ENCODE peak calls at places on chromosomes 16 and 17, in five cellular contexts. One of them, this sample, is unnamed.
A peak's percentile ranks its signal among the peaks of the same experiment; 100 is the strongest.

GRCh38 chr16:65534121-65534528 is 412.3 kb upstream of the CDH11 start:
- DNase-seq in K562: no peak
- DNase-seq in SK-N-SH: no peak
- DNase-seq in HepG2: no peak
- DNase-seq in H1: no peak
- DNase-seq in this sample: no peak

GRCh38 chr17:62565817-62566216 is 61.7 kb upstream of the MRC2 start:
- DNase-seq in H1: no peak
- DNase-seq in SK-N-SH: no peak
- DNase-seq in HepG2: no peak
- DNase-seq in K562: no peak
- DNase-seq in this sample: peak; percentile 52

GRCh38 chr16:11497329-11497805 is 89.4 kb downstream of the LITAF start:
- DNase-seq in K562: no peak
- DNase-seq in SK-N-SH: peak; percentile 93
- DNase-seq in H1: peak; percentile 67
- DNase-seq in HepG2: peak; percentile 66
- DNase-seq in this sample: peak; percentile 70

GRCh38 chr17:64017381-64017980 is 3.0 kb downstream of the ICAM2 start:
- DNase-seq in SK-N-SH: no peak
- DNase-seq in K562: no peak
- DNase-seq in HepG2: no peak
- DNase-seq in H1: no peak
- DNase-seq in this sample: no peak

GRCh38 chr17:50680126-50680525 is 27.6 kb downstream of the ANKRD40 start:
- DNase-seq in SK-N-SH: no peak
- DNase-seq in H1: no peak
- DNase-seq in HepG2: no peak
- DNase-seq in K562: no peak
- DNase-seq in this sample: no peak

GRCh38 chr16:17228048-17228707 is 242.6 kb downstream of the XYLT1 start:
- DNase-seq in SK-N-SH: no peak
- DNase-seq in H1: no peak
- DNase-seq in K562: peak; percentile 35
- DNase-seq in HepG2: no peak
- DNase-seq in this sample: no peak

GRCh38 chr17:3558603-3559269 is 1.1 kb upstream of the TRPV3 start:
- DNase-seq in HepG2: no peak
- DNase-seq in H1: no peak
- DNase-seq in K562: no peak
- DNase-seq in SK-N-SH: no peak
- DNase-seq in this sample: no peak

GRCh38 chr16:69830534-69831211 is 68.5 kb downstream of the WWP2 start:
- DNase-seq in SK-N-SH: no peak
- DNase-seq in K562: no peak
- DNase-seq in H1: no peak
- DNase-seq in HepG2: peak; percentile 95
- DNase-seq in this sample: no peak

GRCh38 chr16:54171855-54172537 is 114.6 kb downstream of the IRX3 start:
- DNase-seq in SK-N-SH: no peak
- DNase-seq in HepG2: peak; percentile 46
- DNase-seq in K562: no peak
- DNase-seq in H1: no peak
- DNase-seq in this sample: no peak

GRCh38 chr17:39208893-39209292 is 8.8 kb downstream of the RPL19 start:
- DNase-seq in H1: no peak
- DNase-seq in K562: no peak
- DNase-seq in SK-N-SH: no peak
- DNase-seq in HepG2: no peak
- DNase-seq in this sample: no peak

GRCh38 chr16:10494343-10495030 is 85.9 kb downstream of the EMP2 start:
- DNase-seq in HepG2: no peak
- DNase-seq in H1: no peak
- DNase-seq in K562: no peak
- DNase-seq in SK-N-SH: no peak
- DNase-seq in this sample: no peak

GRCh38 chr16:78742501-78743283 is 643.2 kb downstream of the WWOX start:
- DNase-seq in K562: peak; percentile 42
- DNase-seq in SK-N-SH: no peak
- DNase-seq in H1: no peak
- DNase-seq in HepG2: no peak
- DNase-seq in this sample: no peak

GRCh38 chr17:34389343-34389742 is 26.3 kb upstream of the CCL1 start:
- DNase-seq in K562: no peak
- DNase-seq in H1: no peak
- DNase-seq in HepG2: no peak
- DNase-seq in SK-N-SH: no peak
- DNase-seq in this sample: no peak

GRCh38 chr16:49469323-49469670 is 95.7 kb downstream of the C16orf78 start:
- DNase-seq in SK-N-SH: no peak
- DNase-seq in HepG2: no peak
- DNase-seq in K562: no peak
- DNase-seq in H1: no peak
- DNase-seq in this sample: no peak

GRCh38 chr17:8913879-8914278 is 46.4 kb upstream of the PIK3R6 start:
- DNase-seq in K562: no peak
- DNase-seq in H1: no peak
- DNase-seq in SK-N-SH: no peak
- DNase-seq in HepG2: no peak
- DNase-seq in this sample: no peak

GRCh38 chr17:30832438-30832790 is 648 bp downstream of the ATAD5 start:
- DNase-seq in HepG2: no peak
- DNase-seq in K562: no peak
- DNase-seq in SK-N-SH: no peak
- DNase-seq in H1: no peak
- DNase-seq in this sample: no peak

GRCh38 chr17:44587339-44587738 is 30.1 kb downstream of the FZD2 start:
- DNase-seq in K562: peak; percentile 54
- DNase-seq in H1: no peak
- DNase-seq in HepG2: peak; percentile 43
- DNase-seq in SK-N-SH: peak; percentile 33
- DNase-seq in this sample: no peak

GRCh38 chr17:16915752-16916556 is 56.0 kb downstream of the TNFRSF13B start:
- DNase-seq in HepG2: peak; percentile 32
- DNase-seq in H1: peak; percentile 82
- DNase-seq in K562: peak; percentile 48
- DNase-seq in SK-N-SH: peak; percentile 64
- DNase-seq in this sample: no peak

GRCh38 chr17:35738519-35739133 is 7.2 kb downstream of the RASL10B start:
- DNase-seq in H1: no peak
- DNase-seq in HepG2: no peak
- DNase-seq in SK-N-SH: no peak
- DNase-seq in K562: no peak
- DNase-seq in this sample: no peak

GRCh38 chr16:85390511-85391174 is 222.5 kb upstream of the GSE1 start:
- DNase-seq in HepG2: peak; percentile 90
- DNase-seq in SK-N-SH: peak; percentile 90
- DNase-seq in H1: peak; percentile 42
- DNase-seq in K562: peak; percentile 91
- DNase-seq in this sample: no peak

GRCh38 chr17:81341347-81342061 is 46.4 kb upstream of the SLC38A10 start:
- DNase-seq in HepG2: no peak
- DNase-seq in H1: peak; percentile 74
- DNase-seq in K562: no peak
- DNase-seq in SK-N-SH: no peak
- DNase-seq in this sample: no peak

GRCh38 chr17:72717276-72717675 is 375.2 kb downstream of the SLC39A11 start:
- DNase-seq in K562: no peak
- DNase-seq in SK-N-SH: no peak
- DNase-seq in H1: no peak
- DNase-seq in HepG2: no peak
- DNase-seq in this sample: no peak

GRCh38 chr17:11086623-11087022 is 154.4 kb upstream of the SHISA6 start:
- DNase-seq in H1: no peak
- DNase-seq in HepG2: no peak
- DNase-seq in K562: no peak
- DNase-seq in SK-N-SH: no peak
- DNase-seq in this sample: no peak

GRCh38 chr16:51888021-51888420 is 658.9 kb downstream of the TOX3 start:
- DNase-seq in HepG2: no peak
- DNase-seq in H1: no peak
- DNase-seq in K562: no peak
- DNase-seq in SK-N-SH: no peak
- DNase-seq in this sample: no peak

GRCh38 chr17:43003542-43004172 is 2.9 kb upstream of the IFI35 start:
- DNase-seq in HepG2: peak; percentile 63
- DNase-seq in H1: no peak
- DNase-seq in SK-N-SH: no peak
- DNase-seq in K562: no peak
- DNase-seq in this sample: no peak

GRCh38 chr17:27232328-27232727 is 61.6 kb upstream of the WSB1 start:
- DNase-seq in SK-N-SH: no peak
- DNase-seq in K562: no peak
- DNase-seq in H1: no peak
- DNase-seq in HepG2: no peak
- DNase-seq in this sample: no peak

GRCh38 chr17:3603870-3604259 is 5.3 kb downstream of the TRPV1 start:
- DNase-seq in SK-N-SH: no peak
- DNase-seq in H1: no peak
- DNase-seq in HepG2: no peak
- DNase-seq in K562: no peak
- DNase-seq in this sample: no peak

GRCh38 chr17:17680477-17681186 is 626 bp upstream of the RAI1 start:
- DNase-seq in HepG2: no peak
- DNase-seq in K562: no peak
- DNase-seq in SK-N-SH: no peak
- DNase-seq in H1: no peak
- DNase-seq in this sample: no peak

GRCh38 chr17:7177210-7177953 is 1.8 kb downstream of the ASGR1 start:
- DNase-seq in HepG2: peak; percentile 72
- DNase-seq in K562: peak; percentile 84
- DNase-seq in H1: peak; percentile 90
- DNase-seq in SK-N-SH: peak; percentile 95
- DNase-seq in this sample: peak; percentile 43

DNA sequence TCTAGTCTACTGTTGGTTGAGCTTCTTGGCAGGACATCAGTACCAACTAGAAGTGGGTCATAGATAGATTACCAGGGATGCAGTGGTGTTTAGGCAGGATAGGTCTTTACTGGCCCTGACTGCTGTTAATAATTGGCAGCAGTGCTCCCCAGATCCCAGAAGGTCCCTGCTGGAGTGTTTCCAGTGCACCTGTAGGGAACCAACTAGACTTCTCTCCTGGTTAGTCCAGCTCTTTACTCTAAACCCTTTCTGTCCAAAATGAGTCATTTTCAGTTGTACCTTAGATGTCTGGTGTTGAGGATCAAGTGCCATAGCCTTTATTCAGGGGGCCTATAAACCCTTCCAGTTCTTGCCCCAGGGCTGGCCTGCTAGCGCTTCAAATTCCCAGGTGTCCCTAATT is 8.7 kb downstream of the POLR2C start:
- DNase-seq in K562: no peak
- DNase-seq in HepG2: no peak
- DNase-seq in H1: no peak
- DNase-seq in SK-N-SH: no peak
- DNase-seq in this sample: no peak
- TF ChIP-seq SIN3A in K562: no peak
- TF ChIP-seq SIN3A in HepG2: no peak
- TF ChIP-seq SIN3A in H1: no peak
- TF ChIP-seq SIN3A in SK-N-SH: no peak
- TF ChIP-seq SIN3A in this sample: no peak

DNA sequence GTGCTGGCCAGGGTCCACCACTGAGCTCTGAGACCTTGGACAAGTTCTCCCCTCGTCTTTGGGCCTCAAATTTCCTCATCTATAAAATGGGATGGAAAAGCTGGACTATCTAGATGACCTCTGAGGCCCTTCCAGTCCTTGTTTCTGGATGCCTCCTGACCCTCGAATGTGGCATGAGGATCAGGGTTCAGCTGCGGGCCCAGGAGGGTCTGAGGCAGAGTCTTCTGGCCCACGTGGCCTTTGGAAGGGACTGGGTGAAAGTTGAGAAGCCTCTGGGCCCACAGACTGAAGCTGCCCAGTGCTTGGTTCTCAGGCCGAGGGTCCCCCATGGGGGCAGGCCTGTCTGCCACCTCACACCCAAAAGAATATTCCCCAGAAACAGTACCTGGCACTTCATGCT is 16.9 kb upstream of the MRPS23 start:
- DNase-seq in K562: no peak
- DNase-seq in H1: no peak
- DNase-seq in HepG2: no peak
- DNase-seq in SK-N-SH: no peak
- DNase-seq in this sample: no peak
- H3K4me1 ChIP-seq in K562: no peaks in the 10 kb centered on the region
- H3K4me1 ChIP-seq in H1: peaks cover 20% of the 10 kb centered on the region
- H3K4me1 ChIP-seq in HepG2: peaks cover 51% of the 10 kb centered on the region
- H3K4me1 ChIP-seq in SK-N-SH: peaks cover 38% of the 10 kb centered on the region
- H3K4me1 ChIP-seq in this sample: peaks cover 52% of the 10 kb centered on the region

GRCh38 chr17:79832211-79833109 is 6.8 kb downstream of the CBX4 start:
- DNase-seq in SK-N-SH: peak; percentile 63
- DNase-seq in HepG2: peak; percentile 85
- DNase-seq in H1: peak; percentile 74
- DNase-seq in K562: peak; percentile 66
- DNase-seq in this sample: no peak

GRCh38 chr17:79830303-79830702 is 8.9 kb downstream of the CBX4 start:
- DNase-seq in H1: no peak
- DNase-seq in K562: peak; percentile 73
- DNase-seq in SK-N-SH: no peak
- DNase-seq in HepG2: no peak
- DNase-seq in this sample: no peak

GRCh38 chr17:79833110-79833450 is 6.2 kb downstream of the CBX4 start:
- DNase-seq in SK-N-SH: no peak
- DNase-seq in K562: no peak
- DNase-seq in H1: no peak
- DNase-seq in HepG2: no peak
- DNase-seq in this sample: no peak

GRCh38 chr17:79830763-79831366 is 8.4 kb downstream of the CBX4 start:
- DNase-seq in K562: peak; percentile 39
- DNase-seq in H1: peak; percentile 50
- DNase-seq in HepG2: peak; percentile 51
- DNase-seq in SK-N-SH: no peak
- DNase-seq in this sample: no peak

GRCh38 chr17:79831367-79832210 is 7.7 kb downstream of the CBX4 start:
- DNase-seq in SK-N-SH: peak; percentile 87
- DNase-seq in H1: peak; percentile 71
- DNase-seq in K562: peak; percentile 89
- DNase-seq in HepG2: peak; percentile 73
- DNase-seq in this sample: no peak
- H3K4me3 ChIP-seq in SK-N-SH: no peak overlapping the region
- H3K4me3 ChIP-seq in H1: peak overlapping the region; percentile 59
- H3K4me3 ChIP-seq in K562: peak overlapping the region; percentile 48
- H3K4me3 ChIP-seq in HepG2: peak overlapping the region; percentile 62
- H3K4me3 ChIP-seq in this sample: peak overlapping the region; percentile 29

DNA sequence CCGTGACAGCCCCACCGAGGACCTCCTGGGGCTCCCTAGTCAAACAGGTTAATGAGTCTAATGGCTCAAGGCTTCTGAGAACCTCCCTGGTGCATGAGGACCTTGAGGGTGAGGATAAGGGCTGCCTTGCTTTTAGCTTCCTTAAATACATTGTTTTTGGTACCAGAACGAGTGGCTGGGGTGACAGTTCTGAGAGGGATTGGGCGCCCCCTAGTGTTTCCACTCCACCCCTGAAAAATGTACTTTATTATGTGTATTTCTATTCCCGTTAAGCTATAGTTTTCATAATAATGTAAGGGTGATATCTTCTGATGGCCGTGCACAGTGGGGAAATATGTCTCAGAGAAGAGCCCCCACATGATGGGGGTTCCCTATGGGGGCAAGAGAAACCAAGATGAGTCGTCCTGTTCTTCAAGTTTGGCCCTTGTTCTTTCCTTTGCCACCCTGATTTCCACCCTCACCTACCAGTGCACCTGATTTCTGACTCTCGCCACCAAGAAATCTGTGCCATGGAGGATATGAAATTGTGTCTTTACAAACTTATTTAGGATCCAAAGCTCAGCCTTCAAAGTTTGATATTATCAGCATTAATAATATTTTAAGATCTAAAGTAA is 14.5 kb upstream of the VWA3A start:
- DNase-seq in SK-N-SH: peak; percentile 69
- DNase-seq in H1: peak; percentile 84
- DNase-seq in HepG2: peak; percentile 62
- DNase-seq in K562: peak; percentile 74
- DNase-seq in this sample: no peak
- TF ChIP-seq SIN3A in SK-N-SH: no peak
- TF ChIP-seq SIN3A in H1: no peak
- TF ChIP-seq SIN3A in HepG2: no peak
- TF ChIP-seq SIN3A in K562: no peak
- TF ChIP-seq SIN3A in this sample: no peak

This sample was measured in Panc1.